ENCODE peak calls at places on chromosomes 5 and 9, in four cellular contexts. S is esophagus muscularis mucosa, K is transverse colon, D is ovary. F is an unnamed sample.

GRCh38 chr5:136191304-136192014 is 1.5 kb downstream of the SMIM32 start:
- DNase-seq in S (no peak), K (peak), D (no peak), F (no peak)

GRCh38 chr5:158709279-158709678 is 390.4 kb downstream of the EBF1 start:
- DNase-seq in S (no peak), K (no peak), D (no peak), F (no peak)

GRCh38 chr9:123586140-123586735 is 230.2 kb downstream of the CRB2 start:
- DNase-seq in S (peak), K (no peak), D (no peak), F (no peak)

GRCh38 chr9:111572945-111573604 is 26.4 kb downstream of the PTGR1 start:
- DNase-seq in S (no peak), K (no peak), D (peak), F (no peak)

GRCh38 chr9:113973963-113974413 is 97.9 kb downstream of the ZNF618 start:
- DNase-seq in S (no peak), K (no peak), D (no peak), F (peak)

GRCh38 chr5:168266016-168266415 is 25.4 kb upstream of the WWC1 start:
- DNase-seq in S (no peak), K (no peak), D (no peak), F (no peak)

GRCh38 chr5:138282918-138283742 is 8.7 kb upstream of the GFRA3 start:
- DNase-seq in S (no peak), K (peak), D (no peak), F (peak)

GRCh38 chr5:115079934-115080623 is 89.6 kb downstream of the TRIM36 start:
- DNase-seq in S (no peak), K (no peak), D (no peak), F (no peak)

GRCh38 chr9:115766495-115766894 is 387.1 kb upstream of the PAPPA start:
- DNase-seq in S (no peak), K (no peak), D (no peak), F (no peak)

GRCh38 chr5:141743652-141744333 is 61.8 kb upstream of the ARAP3 start:
- DNase-seq in S (no peak), K (no peak), D (no peak), F (no peak)

GRCh38 chr9:17484906-17485305 is 94.0 kb upstream of the SH3GL2 start:
- DNase-seq in S (no peak), K (no peak), D (no peak), F (no peak)

GRCh38 chr5:142847898-142848790 is 78.0 kb downstream of the ARHGAP26 start:
- DNase-seq in S (no peak), K (no peak), D (no peak), F (no peak)

GRCh38 chr9:133997584-133997983 is 5.5 kb upstream of the VAV2 start:
- DNase-seq in S (no peak), K (no peak), D (no peak), F (no peak)

GRCh38 chr9:134002796-134003195 is 10.7 kb upstream of the VAV2 start:
- DNase-seq in S (no peak), K (no peak), D (no peak), F (no peak)

GRCh38 chr9:133996531-133997520 is 4.7 kb upstream of the VAV2 start:
- DNase-seq in S (no peak), K (no peak), D (no peak), F (no peak)

GRCh38 chr9:133998915-133999580 is 6.9 kb upstream of the VAV2 start:
- DNase-seq in S (no peak), K (no peak), D (no peak), F (no peak)

GRCh38 chr9:133999866-134000265 is 7.7 kb upstream of the VAV2 start:
- DNase-seq in S (no peak), K (no peak), D (no peak), F (no peak)
- TF ChIP-seq CTCF in S (no peak), K (no peak), D (no peak), F (no peak)

DNA sequence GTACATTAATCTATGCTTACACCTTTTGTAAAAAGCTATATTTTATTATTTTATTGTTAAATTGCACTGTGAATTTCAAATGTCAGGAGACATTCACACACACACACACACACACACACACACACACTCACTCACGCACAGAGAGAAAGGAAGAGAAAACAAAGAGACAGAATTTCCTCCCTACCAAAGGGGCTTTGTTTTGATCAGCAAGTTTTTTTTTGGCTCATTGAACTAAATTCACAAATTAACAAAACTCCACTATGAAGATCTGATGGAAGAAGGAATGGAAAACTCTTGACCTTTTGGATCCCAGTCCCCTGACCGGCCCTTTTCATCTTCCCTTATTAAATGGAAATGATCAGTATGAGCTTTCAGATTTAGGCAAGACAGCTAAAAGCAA is 161.2 kb downstream of the PDE4D start:
- DNase-seq in S (no peak), K (no peak), D (no peak), F (no peak)
- TF ChIP-seq EP300 in S (no peak), K (no peak), D (no peak), F (no peak)

GRCh38 chr5:33737697-33738096 is 154.1 kb downstream of the ADAMTS12 start:
- DNase-seq in S (no peak), K (no peak), D (no peak), F (no peak)

GRCh38 chr5:33736510-33736909 is 155.3 kb downstream of the ADAMTS12 start:
- DNase-seq in S (no peak), K (no peak), D (no peak), F (no peak)

GRCh38 chr5:33738097-33738496 is 153.7 kb downstream of the ADAMTS12 start:
- DNase-seq in S (no peak), K (no peak), D (no peak), F (no peak)

GRCh38 chr5:33737284-33737683 is 154.5 kb downstream of the ADAMTS12 start:
- DNase-seq in S (no peak), K (no peak), D (no peak), F (no peak)

GRCh38 chr5:33738967-33739366 is 152.8 kb downstream of the ADAMTS12 start:
- DNase-seq in S (no peak), K (no peak), D (no peak), F (no peak)
- TF ChIP-seq CTCF in S (no peak), K (no peak), D (no peak), F (no peak)

GRCh38 chr9:86941196-86941595 is 6.1 kb downstream of the GAS1 start:
- DNase-seq in S (no peak), K (no peak), D (no peak), F (no peak)
- TF ChIP-seq EP300 in S (no peak), K (no peak), D (no peak), F (no peak)

DNA sequence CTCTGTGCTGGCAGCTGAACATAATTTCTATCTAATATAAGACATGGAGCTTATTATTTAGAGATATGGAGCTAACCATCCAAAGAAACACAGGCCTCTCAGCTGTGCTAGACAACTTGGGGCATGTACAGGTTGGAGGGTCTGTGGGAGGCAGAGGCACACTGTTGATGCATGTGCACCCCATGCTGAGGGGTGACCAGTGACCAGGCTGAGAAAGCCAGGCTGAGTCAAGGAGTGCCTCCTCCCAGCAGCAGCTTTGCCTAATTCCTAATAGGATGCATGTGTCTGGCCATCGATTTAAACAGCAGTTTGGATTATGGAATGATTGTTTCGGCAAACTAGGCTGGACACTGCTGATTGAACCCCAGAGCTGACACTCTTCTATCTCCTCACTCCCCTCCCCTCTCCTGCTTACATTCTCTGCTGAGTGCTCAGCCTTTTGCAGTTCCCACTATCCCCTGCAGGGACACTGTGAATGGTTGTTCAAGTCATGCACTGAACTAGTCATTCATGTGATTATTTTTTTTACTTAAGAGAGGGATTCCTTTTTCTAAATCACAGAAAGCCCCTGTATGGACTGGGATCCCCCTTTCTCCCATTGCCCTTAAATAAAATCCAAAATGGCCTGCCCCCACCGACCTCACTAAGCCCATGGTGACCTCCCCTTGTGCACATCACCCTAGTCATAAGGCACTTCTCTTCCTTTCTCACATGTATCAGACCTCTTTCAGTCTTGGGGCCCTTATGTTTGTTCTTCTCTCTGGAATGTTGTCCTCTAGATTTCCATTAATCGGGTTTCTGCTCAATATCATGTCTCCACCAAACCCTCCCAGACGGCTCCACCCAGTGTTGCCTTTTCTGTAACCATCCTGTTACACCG is 196.0 kb downstream of the ERCC6L2 start:
- DNase-seq in S (no peak), K (no peak), D (no peak), F (no peak)
- TF ChIP-seq CTCF in S (peak), K (peak), D (no peak), F (peak)

GRCh38 chr5:9712506-9713285 is 82.5 kb upstream of the TAS2R1 start:
- DNase-seq in S (peak), K (no peak), D (no peak), F (no peak)

GRCh38 chr5:9710069-9710468 is 79.9 kb upstream of the TAS2R1 start:
- DNase-seq in S (peak), K (no peak), D (no peak), F (no peak)

DNA sequence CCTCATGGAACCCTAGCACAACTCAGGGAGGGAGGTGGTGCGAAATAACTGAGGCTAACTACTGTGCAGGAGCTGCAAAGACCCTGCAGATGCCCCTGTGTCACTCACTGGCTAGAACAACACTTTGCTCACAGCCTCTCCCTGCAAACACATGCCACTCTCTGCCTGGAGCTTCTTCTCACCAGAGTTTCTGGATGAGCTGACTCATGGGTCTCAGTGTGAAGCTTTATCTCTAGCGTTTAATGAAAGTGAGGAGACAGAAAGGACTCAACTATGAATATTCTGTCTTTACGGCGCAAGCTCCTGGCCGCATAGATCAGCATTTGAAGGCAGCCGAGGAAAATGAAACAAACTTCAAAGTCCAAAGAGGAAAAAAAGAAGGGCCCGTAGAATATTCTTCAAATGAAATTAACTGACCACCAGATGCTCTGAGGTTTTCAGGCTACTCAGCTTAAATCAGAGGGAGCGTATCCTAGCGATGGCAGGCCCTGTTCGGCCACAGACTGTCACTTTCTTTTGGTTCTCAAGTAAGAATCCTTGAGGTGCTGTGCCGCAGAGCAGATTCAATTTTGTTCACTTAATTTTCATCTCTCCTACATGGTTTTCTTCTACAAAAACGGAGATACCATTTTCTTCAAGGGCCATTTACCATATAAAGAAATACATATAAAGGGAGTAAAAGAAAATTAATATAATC is 77.8 kb upstream of the TAS2R1 start:
- DNase-seq in S (peak), K (no peak), D (no peak), F (no peak)
- TF ChIP-seq EP300 in S (no peak), K (no peak), D (no peak), F (no peak)

DNA sequence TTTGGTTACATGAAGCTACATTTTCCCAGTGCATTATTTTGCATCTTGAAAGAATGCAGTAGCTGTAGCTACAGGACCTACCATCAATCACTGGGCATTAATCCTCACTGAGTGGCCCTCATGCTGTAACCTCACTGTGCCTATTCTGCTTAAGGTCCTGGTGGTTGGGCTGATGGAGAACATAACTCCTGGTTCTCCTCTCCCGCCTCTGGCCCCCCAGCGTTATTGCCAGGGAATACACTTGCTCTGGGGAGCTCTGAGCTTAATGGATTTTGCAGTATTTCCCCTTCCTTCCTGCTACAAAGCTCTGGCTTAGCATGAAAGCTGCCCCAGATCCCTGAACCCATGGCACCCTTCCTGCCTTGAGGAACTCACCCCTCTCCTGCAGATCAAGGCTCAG is 111.6 kb upstream of the EQTN start:
- DNase-seq in S (no peak), K (no peak), D (no peak), F (no peak)
- TF ChIP-seq CTCF in S (no peak), K (no peak), D (no peak), F (no peak)

GRCh38 chr5:160268111-160268510 is 38.8 kb downstream of the FABP6 start:
- DNase-seq in S (no peak), K (no peak), D (no peak), F (no peak)

GRCh38 chr5:160270704-160271103 is 41.4 kb downstream of the FABP6 start:
- DNase-seq in S (no peak), K (no peak), D (no peak), F (no peak)

GRCh38 chr5:160266752-160267345 is 37.5 kb downstream of the FABP6 start:
- DNase-seq in S (no peak), K (no peak), D (peak), F (no peak)

GRCh38 chr5:160271396-160271795 is 41.0 kb downstream of the CCNJL start:
- DNase-seq in S (no peak), K (peak), D (no peak), F (no peak)

DNA sequence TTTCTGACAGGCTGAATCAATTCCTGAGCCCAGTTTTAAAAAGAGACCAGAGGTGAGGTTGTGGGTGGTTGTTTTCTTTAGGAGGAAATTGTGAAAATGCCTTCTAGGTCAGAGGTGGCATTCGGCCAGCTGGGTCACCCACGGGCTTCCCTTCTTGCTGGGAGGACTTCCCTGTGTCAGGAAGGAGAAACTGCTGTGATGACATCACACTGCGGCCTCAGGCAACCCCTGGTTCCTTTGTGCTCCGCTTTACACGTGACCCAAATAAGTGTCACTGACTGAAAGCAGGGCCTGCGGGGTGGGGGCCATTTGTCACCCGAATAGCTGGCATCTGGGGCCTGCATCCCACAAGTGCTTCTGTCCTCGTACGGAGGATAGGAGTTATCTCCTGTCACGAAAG is 39.7 kb downstream of the FABP6 start:
- DNase-seq in S (peak), K (peak), D (peak), F (peak)
- TF ChIP-seq EP300 in S (no peak), K (no peak), D (no peak), F (no peak)

DNA sequence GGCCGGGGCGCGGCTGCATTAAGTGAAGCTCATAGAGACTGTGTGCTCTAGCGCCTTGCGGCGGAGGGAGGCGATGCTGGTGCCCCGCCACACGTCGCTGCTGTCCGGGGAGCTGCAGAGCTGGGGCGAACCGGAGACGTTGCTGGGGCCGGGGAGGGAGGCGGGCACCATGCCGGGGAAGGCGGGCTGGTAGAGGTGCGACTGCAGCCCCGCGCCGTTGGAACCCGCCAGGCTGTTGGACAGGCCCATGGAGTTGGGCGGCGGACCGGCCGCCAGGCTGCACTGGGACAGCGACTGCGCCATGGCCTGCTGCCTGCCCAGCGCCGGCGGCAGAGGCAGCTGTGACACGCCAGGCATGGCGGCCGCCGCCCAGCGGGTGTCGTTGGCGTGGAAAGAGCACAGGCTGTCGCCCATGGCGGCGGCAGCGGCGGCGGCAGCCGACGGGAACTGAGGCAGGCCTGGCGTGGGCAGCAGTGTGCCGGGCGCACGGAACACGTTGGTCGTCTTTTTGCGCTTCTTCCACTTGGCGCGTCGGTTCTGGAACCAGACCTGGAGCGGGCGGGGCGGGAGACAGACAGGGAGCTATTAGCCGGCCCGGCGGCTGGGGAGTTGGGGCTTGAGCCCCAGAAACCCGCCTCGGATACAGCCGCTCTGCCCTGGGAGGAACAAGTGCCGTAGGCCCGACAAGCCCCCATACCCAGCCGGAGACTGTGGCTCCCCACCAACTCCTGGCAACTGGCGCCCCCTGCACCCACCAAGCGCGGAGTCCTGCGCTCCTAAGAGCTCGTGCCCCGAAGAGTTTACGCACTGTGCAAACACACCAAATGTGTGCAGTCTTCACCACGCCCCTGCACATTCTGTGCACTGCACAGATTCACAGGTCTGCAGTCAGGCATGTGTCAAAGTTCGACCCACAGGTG is 8.0 kb downstream of the OTP start:
- DNase-seq in S (peak), K (peak), D (no peak), F (peak)
- TF ChIP-seq CTCF in S (no peak), K (peak), D (no peak), F (no peak)

DNA sequence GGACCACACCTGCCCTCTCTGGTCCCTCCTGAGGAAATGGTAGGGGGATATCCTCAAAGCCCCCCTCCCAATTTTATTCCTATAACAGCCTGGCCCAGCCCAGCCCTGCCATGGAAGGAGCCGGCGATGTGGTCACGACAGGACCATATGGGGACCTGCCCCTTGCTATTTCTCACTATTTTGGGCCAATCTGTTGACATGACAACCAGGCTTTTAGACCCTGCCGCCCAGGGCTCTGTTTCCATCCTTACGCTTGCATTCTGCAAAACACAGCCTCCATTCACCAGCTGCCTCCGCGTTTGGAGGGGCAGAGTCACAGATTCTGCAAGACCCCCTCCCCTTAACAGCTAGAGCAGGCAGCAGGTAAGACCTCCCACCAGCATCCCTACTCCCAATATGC is 112.2 kb downstream of the GABBR2 start:
- DNase-seq in S (no peak), K (no peak), D (no peak), F (no peak)
- TF ChIP-seq EP300 in S (no peak), K (no peak), D (no peak), F (no peak)